ENCODE peak calls at places on chromosomes 3 and 15, in seven cellular contexts. U, K, D, A, L, F and J are unnamed samples.

GRCh38 chr15:69749797-69750196 is 297.2 kb downstream of the RPLP1 start:
- DNase-seq in U (no peak), K (no peak), D (no peak), A (no peak), L (no peak), F (no peak), J (peak; percentile 29)

GRCh38 chr15:35827156-35827555 is 281.2 kb upstream of the DPH6 start:
- DNase-seq in U (no peak), K (no peak), D (no peak), A (peak; percentile 2), L (peak; percentile 49), F (no peak), J (no peak)

GRCh38 chr3:31775383-31775782 is 205.7 kb downstream of the OSBPL10 start:
- DNase-seq in U (no peak), K (no peak), D (no peak), A (peak; percentile 56), L (no peak), F (no peak), J (no peak)

GRCh38 chr3:34405159-34405558 is 606.7 kb downstream of the PDCD6IP start:
- DNase-seq in U (no peak), K (no peak), D (no peak), A (no peak), L (no peak), F (no peak), J (no peak)

GRCh38 chr3:100882571-100882981 is 110.6 kb downstream of the ABI3BP start:
- DNase-seq in U (peak; percentile 53), K (no peak), D (no peak), A (peak; percentile 40), L (peak; percentile 25), F (no peak), J (no peak)

GRCh38 chr15:64842986-64843561 is 1.4 kb downstream of the PLEKHO2 start:
- DNase-seq in U (peak; percentile 61), K (no peak), D (peak; percentile 25), A (peak; percentile 81), L (no peak), F (peak; percentile 88), J (no peak)

GRCh38 chr15:74838117-74838516 is 4.8 kb downstream of the ULK3 start:
- DNase-seq in U (no peak), K (no peak), D (no peak), A (no peak), L (no peak), F (no peak), J (no peak)

GRCh38 chr3:17431004-17431403 is 311.4 kb downstream of the TBC1D5 start:
- DNase-seq in U (peak; percentile 46), K (no peak), D (no peak), A (peak; percentile 56), L (peak; percentile 19), F (no peak), J (peak; percentile 41)

GRCh38 chr15:98955980-98956723 is 51.4 kb downstream of the PGPEP1L start:
- DNase-seq in U (no peak), K (no peak), D (no peak), A (no peak), L (no peak), F (no peak), J (no peak)

GRCh38 chr3:65732060-65732933 is 306.4 kb downstream of the MAGI1 start:
- DNase-seq in U (peak; percentile 61), K (peak; percentile 85), D (no peak), A (peak; percentile 84), L (peak; percentile 35), F (no peak), J (peak; percentile 66)

GRCh38 chr3:66856555-66856954 is 141.6 kb upstream of the KBTBD8 start:
- DNase-seq in U (no peak), K (no peak), D (no peak), A (no peak), L (no peak), F (no peak), J (no peak)

GRCh38 chr3:30632521-30632920 is 26.1 kb downstream of the TGFBR2 start:
- DNase-seq in U (no peak), K (no peak), D (no peak), A (no peak), L (no peak), F (no peak), J (no peak)

GRCh38 chr3:190094201-190094718 is 26.4 kb downstream of the P3H2 start:
- DNase-seq in U (peak; percentile 76), K (no peak), D (no peak), A (peak; percentile 57), L (peak; percentile 80), F (no peak), J (no peak)

GRCh38 chr3:180409170-180409569 is 192.8 kb upstream of the TTC14 start:
- DNase-seq in U (no peak), K (no peak), D (no peak), A (no peak), L (no peak), F (no peak), J (no peak)

DNA sequence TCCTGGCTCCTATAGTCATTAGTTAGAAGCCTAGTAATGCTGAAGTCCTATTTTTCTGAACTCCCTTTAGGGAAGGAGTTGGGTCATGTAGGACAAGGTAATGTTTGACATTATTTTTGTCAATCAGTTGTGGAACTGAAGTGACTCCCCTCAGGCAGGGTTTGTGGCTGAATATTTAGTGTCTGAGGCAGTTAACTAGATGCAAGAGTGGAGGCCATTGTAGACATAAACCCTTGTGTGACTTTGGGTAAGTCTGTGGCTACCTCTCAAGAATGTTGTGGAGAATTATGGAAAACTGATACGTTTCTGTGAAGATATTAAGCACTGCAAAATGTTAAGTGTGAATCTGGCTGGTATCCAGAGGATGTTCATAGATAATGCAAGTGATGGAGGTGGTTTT is 125.2 kb upstream of the PHLDB2 start:
- DNase-seq in U (no peak), K (no peak), D (no peak), A (no peak), L (no peak), F (no peak), J (no peak)
- H3K4me3 ChIP-seq in U (no peak overlapping the region), K (no peak overlapping the region), D (no peak overlapping the region), A (no peak overlapping the region), L (no peak overlapping the region), F (no peak overlapping the region), J (no peak overlapping the region)

GRCh38 chr3:152496286-152496685 is 227.6 kb downstream of the MBNL1 start:
- DNase-seq in U (no peak), K (peak; percentile 7), D (no peak), A (no peak), L (no peak), F (no peak), J (no peak)
- H3K4me3 ChIP-seq in U (no peak overlapping the region), K (no peak overlapping the region), D (no peak overlapping the region), A (no peak overlapping the region), L (no peak overlapping the region), F (no peak overlapping the region), J (no peak overlapping the region)

GRCh38 chr15:45112592-45113379 is 1.2 kb downstream of the DUOX2 start:
- DNase-seq in U (no peak), K (peak; percentile 61), D (no peak), A (peak; percentile 38), L (no peak), F (peak; percentile 77), J (peak; percentile 27)
- H3K4me3 ChIP-seq in U (no peak overlapping the region), K (peak overlapping the region; percentile 13), D (no peak overlapping the region), A (peak overlapping the region; percentile 18), L (no peak overlapping the region), F (no peak overlapping the region), J (no peak overlapping the region)

DNA sequence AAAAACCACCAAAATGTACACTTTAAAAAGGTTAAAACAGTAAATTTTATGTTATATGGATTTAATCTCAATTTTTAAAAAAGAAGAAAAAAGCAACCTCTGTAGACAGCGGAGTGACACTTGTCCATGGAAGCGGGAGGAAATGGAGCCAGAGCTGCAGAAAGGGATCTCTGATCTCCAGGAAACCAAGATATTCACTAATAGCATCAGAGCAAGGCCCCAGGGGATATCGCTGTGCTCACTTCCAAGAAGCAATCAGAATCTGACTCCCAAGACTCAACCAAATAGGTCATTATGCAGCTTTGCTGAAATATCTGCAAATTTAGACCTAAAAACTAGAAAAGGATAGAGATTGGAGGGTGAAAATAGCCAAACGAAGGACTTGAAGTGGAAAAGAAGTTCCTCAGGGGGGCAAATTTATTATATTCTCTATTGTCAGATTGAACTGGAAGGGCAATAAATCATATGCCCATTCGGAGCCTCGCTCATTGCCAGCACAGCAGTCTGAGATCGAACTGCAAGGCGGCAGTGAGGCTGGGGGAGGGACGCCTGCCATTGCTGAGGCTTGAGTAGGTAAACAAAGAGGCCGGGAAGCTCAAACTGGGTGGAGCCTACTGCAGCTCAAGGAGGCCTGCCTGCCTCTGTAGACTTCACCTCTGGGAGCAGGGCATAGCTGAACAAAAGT is 62.0 kb upstream of the ATP2C1 start:
- DNase-seq in U (no peak), K (no peak), D (no peak), A (no peak), L (no peak), F (no peak), J (no peak)
- H3K4me3 ChIP-seq in U (no peak overlapping the region), K (no peak overlapping the region), D (no peak overlapping the region), A (no peak overlapping the region), L (no peak overlapping the region), F (no peak overlapping the region), J (no peak overlapping the region)

GRCh38 chr3:62378329-62378789 is 5.0 kb upstream of the FEZF2 start:
- DNase-seq in U (no peak), K (peak; percentile 92), D (no peak), A (no peak), L (no peak), F (peak; percentile 55), J (no peak)
- H3K4me3 ChIP-seq in U (no peak overlapping the region), K (peak overlapping the region; percentile 35), D (no peak overlapping the region), A (no peak overlapping the region), L (peak overlapping the region; percentile 10), F (no peak overlapping the region), J (no peak overlapping the region)

GRCh38 chr3:55909373-55909772 is 422.3 kb upstream of the WNT5A start:
- DNase-seq in U (no peak), K (no peak), D (no peak), A (no peak), L (no peak), F (no peak), J (no peak)

GRCh38 chr3:55907616-55908015 is 420.5 kb upstream of the WNT5A start:
- DNase-seq in U (no peak), K (no peak), D (no peak), A (no peak), L (no peak), F (no peak), J (no peak)

GRCh38 chr3:55910543-55910942 is 423.4 kb upstream of the WNT5A start:
- DNase-seq in U (no peak), K (no peak), D (no peak), A (peak; percentile 24), L (no peak), F (no peak), J (no peak)

GRCh38 chr3:55912880-55913279 is 425.8 kb upstream of the WNT5A start:
- DNase-seq in U (no peak), K (no peak), D (no peak), A (no peak), L (no peak), F (no peak), J (no peak)

GRCh38 chr3:55911256-55911655 is 424.1 kb upstream of the WNT5A start:
- DNase-seq in U (no peak), K (no peak), D (no peak), A (no peak), L (no peak), F (no peak), J (no peak)
- H3K4me3 ChIP-seq in U (no peak overlapping the region), K (no peak overlapping the region), D (no peak overlapping the region), A (no peak overlapping the region), L (no peak overlapping the region), F (no peak overlapping the region), J (no peak overlapping the region)